ENCODE peak calls at places on chromosome 9, in eight cellular contexts. Y, L, Q, T, P, A, M and V are unnamed samples. For H3K4me1, the result is how much of the 10 kb centered on the place peaks cover.

GRCh38 chr9:10274983-10275382 is 337.8 kb downstream of the PTPRD start:
- DNase-seq in Y (no peak), L (no peak), Q (no peak), T (no peak), P (no peak), A (no peak), M (no peak), V (no peak)

GRCh38 chr9:78573205-78573604 is 276.3 kb downstream of the PSAT1 start:
- DNase-seq in Y (no peak), L (no peak), Q (no peak), T (no peak), P (no peak), A (no peak), M (no peak), V (no peak)

GRCh38 chr9:108060165-108060564 is 570.6 kb upstream of the KLF4 start:
- DNase-seq in Y (no peak), L (no peak), Q (no peak), T (no peak), P (no peak), A (no peak), M (no peak), V (no peak)

GRCh38 chr9:116027096-116027495 is 126.5 kb upstream of the PAPPA start:
- DNase-seq in Y (no peak), L (peak), Q (peak), T (no peak), P (peak), A (peak), M (no peak), V (no peak)

GRCh38 chr9:5596173-5596572 is 32.7 kb upstream of the RIC1 start:
- DNase-seq in Y (no peak), L (no peak), Q (no peak), T (no peak), P (no peak), A (no peak), M (no peak), V (no peak)

GRCh38 chr9:14349141-14349817 is 35.3 kb upstream of the NFIB start:
- DNase-seq in Y (no peak), L (no peak), Q (peak), T (no peak), P (no peak), A (no peak), M (no peak), V (no peak)

GRCh38 chr9:26058111-26058895 is 380.1 kb upstream of the TUSC1 start:
- DNase-seq in Y (no peak), L (no peak), Q (no peak), T (no peak), P (peak), A (no peak), M (no peak), V (no peak)

GRCh38 chr9:5735072-5735471 is 97.8 kb downstream of the ERMP1 start:
- DNase-seq in Y (no peak), L (no peak), Q (no peak), T (no peak), P (no peak), A (no peak), M (no peak), V (no peak)

GRCh38 chr9:131667576-131667975 is 72.3 kb downstream of the RAPGEF1 start:
- DNase-seq in Y (no peak), L (no peak), Q (no peak), T (no peak), P (peak), A (no peak), M (peak), V (peak)

GRCh38 chr9:4147476-4148214 is 152.2 kb downstream of the GLIS3 start:
- DNase-seq in Y (no peak), L (no peak), Q (peak), T (peak), P (no peak), A (no peak), M (no peak), V (no peak)

GRCh38 chr9:20760246-20760901 is 76.3 kb downstream of the FOCAD start:
- DNase-seq in Y (no peak), L (no peak), Q (no peak), T (no peak), P (no peak), A (no peak), M (no peak), V (no peak)

GRCh38 chr9:104927912-104928740 is at the start of gene ABCA1:
- DNase-seq in Y (no peak), L (peak), Q (peak), T (peak), P (peak), A (peak), M (peak), V (peak)

GRCh38 chr9:121239071-121239470 is 28.9 kb upstream of the GSN start:
- DNase-seq in Y (no peak), L (no peak), Q (no peak), T (no peak), P (peak), A (no peak), M (no peak), V (no peak)

GRCh38 chr9:100411472-100412270 is 15.3 kb upstream of the MSANTD3 start:
- DNase-seq in Y (peak), L (peak), Q (peak), T (peak), P (peak), A (peak), M (peak), V (peak)

GRCh38 chr9:124293712-124294504 is 36.2 kb downstream of the NEK6 start:
- DNase-seq in Y (no peak), L (no peak), Q (peak), T (no peak), P (peak), A (no peak), M (no peak), V (no peak)

GRCh38 chr9:124291801-124292396 is 34.1 kb downstream of the NEK6 start:
- DNase-seq in Y (no peak), L (no peak), Q (no peak), T (no peak), P (no peak), A (no peak), M (no peak), V (no peak)

GRCh38 chr9:124292696-124293593 is 35.2 kb downstream of the NEK6 start:
- DNase-seq in Y (no peak), L (no peak), Q (no peak), T (no peak), P (no peak), A (no peak), M (no peak), V (no peak)

GRCh38 chr9:124290053-124290581 is 32.4 kb downstream of the NEK6 start:
- DNase-seq in Y (no peak), L (no peak), Q (no peak), T (peak), P (no peak), A (no peak), M (no peak), V (no peak)

GRCh38 chr9:124290743-124291554 is 33.2 kb downstream of the NEK6 start:
- DNase-seq in Y (no peak), L (no peak), Q (no peak), T (no peak), P (no peak), A (no peak), M (no peak), V (no peak)
- H3K4me1 ChIP-seq in Y (half or more), L (under half), Q (under half), T (under half), P (under half), A (under half), M (under half), V (under half)

GRCh38 chr9:134474058-134474370 is 147.8 kb downstream of the RXRA start:
- DNase-seq in Y (no peak), L (no peak), Q (no peak), T (no peak), P (peak), A (no peak), M (no peak), V (no peak)
- H3K27ac ChIP-seq in Y (no peak), L (no peak), Q (no peak), T (no peak), P (peak), A (peak), M (no peak), V (no peak)

DNA sequence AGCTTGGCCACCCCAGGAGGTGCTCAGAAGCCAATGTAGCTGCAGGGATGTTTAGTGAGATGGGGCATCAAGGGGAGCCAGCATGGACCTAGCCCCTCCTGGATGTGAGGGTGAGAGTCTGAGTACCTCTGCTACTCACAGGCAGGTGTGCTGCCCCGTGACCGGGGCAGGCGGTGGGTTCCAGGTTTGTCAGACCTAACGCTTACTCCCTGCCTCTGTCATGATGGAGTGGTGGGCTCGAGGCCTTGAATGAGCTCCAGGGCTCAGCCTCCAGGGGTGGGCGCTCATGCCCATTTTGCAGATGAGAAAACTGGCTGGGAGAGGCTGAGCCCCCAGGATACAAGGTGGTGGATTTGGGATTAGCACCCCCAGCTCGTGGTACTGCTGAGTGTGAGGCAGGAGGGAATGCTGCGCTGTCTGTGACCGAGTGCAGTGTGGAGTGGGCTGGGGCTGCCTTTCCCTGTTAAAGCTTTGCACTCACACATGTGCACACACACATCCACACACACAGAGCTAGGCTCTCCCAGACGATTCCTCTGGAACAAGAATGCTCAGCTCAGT is 1.5 kb downstream of the RXRA start:
- DNase-seq in Y (no peak), L (no peak), Q (no peak), T (no peak), P (peak), A (no peak), M (no peak), V (no peak)
- H3K4me1 ChIP-seq in Y (under half), L (under half), Q (under half), T (half or more), P (under half), A (under half), M (under half), V (under half)

GRCh38 chr9:117782931-117783788 is 79.0 kb downstream of the TLR4 start:
- DNase-seq in Y (peak), L (peak), Q (peak), T (peak), P (peak), A (peak), M (peak), V (peak)
- H3K27ac ChIP-seq in Y (no peak), L (no peak), Q (no peak), T (no peak), P (peak), A (peak), M (no peak), V (no peak)

GRCh38 chr9:74887041-74887980 is at the start of gene TRPM6:
- DNase-seq in Y (no peak), L (no peak), Q (peak), T (peak), P (peak), A (peak), M (no peak), V (peak)
- H3K4me1 ChIP-seq in Y (under half), L (under half), Q (under half), T (under half), P (under half), A (under half), M (under half), V (under half)

GRCh38 chr9:86096382-86096781 is 3.0 kb downstream of the GOLM1 start:
- DNase-seq in Y (no peak), L (no peak), Q (no peak), T (no peak), P (peak), A (no peak), M (no peak), V (no peak)

GRCh38 chr9:86097510-86098224 is 1.7 kb downstream of the GOLM1 start:
- DNase-seq in Y (no peak), L (no peak), Q (peak), T (no peak), P (no peak), A (no peak), M (no peak), V (no peak)

GRCh38 chr9:86099695-86100364 is 472 bp upstream of the GOLM1 start:
- DNase-seq in Y (no peak), L (no peak), Q (peak), T (peak), P (peak), A (peak), M (no peak), V (no peak)

GRCh38 chr9:86102626-86103025 is 3.3 kb upstream of the GOLM1 start:
- DNase-seq in Y (no peak), L (no peak), Q (no peak), T (no peak), P (no peak), A (no peak), M (no peak), V (no peak)

GRCh38 chr9:86098793-86099694 is at the start of gene GOLM1:
- DNase-seq in Y (no peak), L (no peak), Q (peak), T (peak), P (peak), A (peak), M (no peak), V (no peak)
- H3K27ac ChIP-seq in Y (peak), L (no peak), Q (no peak), T (peak), P (peak), A (peak), M (no peak), V (no peak)

GRCh38 chr9:75111019-75111622 is 22.8 kb downstream of the OSTF1 start:
- DNase-seq in Y (no peak), L (no peak), Q (no peak), T (no peak), P (no peak), A (no peak), M (no peak), V (no peak)

GRCh38 chr9:75105841-75106240 is 17.5 kb downstream of the OSTF1 start:
- DNase-seq in Y (no peak), L (no peak), Q (no peak), T (no peak), P (no peak), A (no peak), M (no peak), V (no peak)

GRCh38 chr9:75109210-75109839 is 21.0 kb downstream of the OSTF1 start:
- DNase-seq in Y (no peak), L (no peak), Q (no peak), T (no peak), P (no peak), A (no peak), M (no peak), V (no peak)

GRCh38 chr9:75106856-75107255 is 18.5 kb downstream of the OSTF1 start:
- DNase-seq in Y (no peak), L (no peak), Q (no peak), T (no peak), P (no peak), A (peak), M (no peak), V (no peak)

GRCh38 chr9:75108571-75108970 is 20.3 kb downstream of the OSTF1 start:
- DNase-seq in Y (no peak), L (no peak), Q (no peak), T (peak), P (peak), A (peak), M (peak), V (no peak)
- H3K4me1 ChIP-seq in Y (under half), L (under half), Q (under half), T (under half), P (under half), A (under half), M (under half), V (under half)

GRCh38 chr9:127314911-127315310 is 50.3 kb downstream of the GARNL3 start:
- DNase-seq in Y (no peak), L (no peak), Q (no peak), T (no peak), P (no peak), A (no peak), M (no peak), V (no peak)

GRCh38 chr9:127316586-127317383 is 52.2 kb downstream of the GARNL3 start:
- DNase-seq in Y (no peak), L (no peak), Q (no peak), T (no peak), P (peak), A (no peak), M (no peak), V (no peak)

GRCh38 chr9:127319366-127320121 is 55.0 kb downstream of the GARNL3 start:
- DNase-seq in Y (no peak), L (no peak), Q (no peak), T (no peak), P (no peak), A (no peak), M (no peak), V (no peak)

GRCh38 chr9:127320122-127320378 is 55.5 kb downstream of the GARNL3 start:
- DNase-seq in Y (no peak), L (no peak), Q (no peak), T (no peak), P (no peak), A (no peak), M (no peak), V (no peak)

GRCh38 chr9:127318651-127319167 is 54.1 kb downstream of the GARNL3 start:
- DNase-seq in Y (no peak), L (no peak), Q (no peak), T (no peak), P (peak), A (peak), M (no peak), V (no peak)
- H3K27ac ChIP-seq in Y (no peak), L (no peak), Q (no peak), T (no peak), P (peak), A (peak), M (no peak), V (no peak)

GRCh38 chr9:33025572-33026347 is 687 bp downstream of the DNAJA1 start:
- DNase-seq in Y (no peak), L (no peak), Q (peak), T (peak), P (peak), A (peak), M (peak), V (peak)
- H3K4me1 ChIP-seq in Y (under half), L (under half), Q (under half), T (half or more), P (under half), A (under half), M (under half), V (half or more)

DNA sequence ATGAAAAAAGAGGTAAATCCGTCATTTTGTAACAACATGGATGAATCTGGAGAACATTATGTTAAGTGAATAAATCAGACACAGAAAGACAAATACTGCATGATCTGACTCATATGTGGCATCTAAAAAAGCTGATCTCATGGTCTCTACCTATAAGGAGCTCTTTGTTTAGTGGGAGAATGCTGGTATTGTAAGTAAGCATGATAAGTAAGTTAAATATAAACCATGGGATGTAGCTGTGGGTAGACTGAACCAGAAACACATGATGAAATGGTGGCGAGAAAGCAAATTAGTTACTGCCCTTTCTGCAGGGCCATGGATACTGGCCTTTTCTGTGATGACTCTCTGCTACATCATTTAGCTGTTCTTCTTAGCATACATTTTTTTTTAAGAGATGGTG is 66.4 kb upstream of the RUSC2 start:
- DNase-seq in Y (no peak), L (no peak), Q (no peak), T (no peak), P (peak), A (no peak), M (no peak), V (no peak)
- H3K27ac ChIP-seq in Y (no peak), L (no peak), Q (no peak), T (peak), P (no peak), A (no peak), M (no peak), V (no peak)